ENCODE peak calls at places on chromosomes 3 and 15, in five cellular contexts. One of them, this sample, is unnamed.

GRCh38 chr3:23865595-23866396 is 51.0 kb downstream of the NKIRAS1 start:
- DNase-seq in fibroblast of lung: peak
- DNase-seq in cardiac fibroblast: peak
- DNase-seq in adrenal gland: peak
- DNase-seq in coronary artery: no peak
- DNase-seq in this sample: no peak

GRCh38 chr3:136734382-136735070 is 17.7 kb downstream of the STAG1 start:
- DNase-seq in fibroblast of lung: no peak
- DNase-seq in cardiac fibroblast: no peak
- DNase-seq in adrenal gland: no peak
- DNase-seq in coronary artery: no peak
- DNase-seq in this sample: no peak

GRCh38 chr3:49377483-49377882 is 19.3 kb upstream of the GPX1 start:
- DNase-seq in fibroblast of lung: peak
- DNase-seq in cardiac fibroblast: peak
- DNase-seq in adrenal gland: no peak
- DNase-seq in coronary artery: no peak
- DNase-seq in this sample: peak

GRCh38 chr3:194592798-194593752 is 40.1 kb downstream of the TMEM44 start:
- DNase-seq in fibroblast of lung: peak
- DNase-seq in cardiac fibroblast: peak
- DNase-seq in adrenal gland: peak
- DNase-seq in coronary artery: no peak
- DNase-seq in this sample: no peak

GRCh38 chr15:91224750-91225380 is 124.8 kb downstream of the SV2B start:
- DNase-seq in fibroblast of lung: peak
- DNase-seq in cardiac fibroblast: peak
- DNase-seq in adrenal gland: no peak
- DNase-seq in coronary artery: no peak
- DNase-seq in this sample: peak

GRCh38 chr15:67127925-67128324 is 62.5 kb downstream of the SMAD3 start:
- DNase-seq in fibroblast of lung: peak
- DNase-seq in cardiac fibroblast: peak
- DNase-seq in adrenal gland: no peak
- DNase-seq in coronary artery: no peak
- DNase-seq in this sample: no peak

GRCh38 chr15:45185903-45186770 is 1.6 kb downstream of the SHF start:
- DNase-seq in fibroblast of lung: peak
- DNase-seq in cardiac fibroblast: no peak
- DNase-seq in adrenal gland: no peak
- DNase-seq in coronary artery: no peak
- DNase-seq in this sample: no peak

GRCh38 chr15:63679588-63679987 is 82.4 kb downstream of the FBXL22 start:
- DNase-seq in fibroblast of lung: no peak
- DNase-seq in cardiac fibroblast: no peak
- DNase-seq in adrenal gland: no peak
- DNase-seq in coronary artery: no peak
- DNase-seq in this sample: no peak

GRCh38 chr3:84666468-84666867 is 292.3 kb upstream of the CADM2 start:
- DNase-seq in fibroblast of lung: no peak
- DNase-seq in cardiac fibroblast: no peak
- DNase-seq in adrenal gland: no peak
- DNase-seq in coronary artery: no peak
- DNase-seq in this sample: no peak

GRCh38 chr3:56822501-56822900 is 20.8 kb upstream of the ARHGEF3 start:
- DNase-seq in fibroblast of lung: no peak
- DNase-seq in cardiac fibroblast: no peak
- DNase-seq in adrenal gland: no peak
- DNase-seq in coronary artery: no peak
- DNase-seq in this sample: no peak

GRCh38 chr3:123745184-123745855 is 138.8 kb downstream of the MYLK start:
- DNase-seq in fibroblast of lung: no peak
- DNase-seq in cardiac fibroblast: peak
- DNase-seq in adrenal gland: no peak
- DNase-seq in coronary artery: no peak
- DNase-seq in this sample: no peak

GRCh38 chr3:149395107-149396089 is 17.9 kb upstream of the TM4SF1 start:
- DNase-seq in fibroblast of lung: peak
- DNase-seq in cardiac fibroblast: peak
- DNase-seq in adrenal gland: peak
- DNase-seq in coronary artery: no peak
- DNase-seq in this sample: no peak

DNA sequence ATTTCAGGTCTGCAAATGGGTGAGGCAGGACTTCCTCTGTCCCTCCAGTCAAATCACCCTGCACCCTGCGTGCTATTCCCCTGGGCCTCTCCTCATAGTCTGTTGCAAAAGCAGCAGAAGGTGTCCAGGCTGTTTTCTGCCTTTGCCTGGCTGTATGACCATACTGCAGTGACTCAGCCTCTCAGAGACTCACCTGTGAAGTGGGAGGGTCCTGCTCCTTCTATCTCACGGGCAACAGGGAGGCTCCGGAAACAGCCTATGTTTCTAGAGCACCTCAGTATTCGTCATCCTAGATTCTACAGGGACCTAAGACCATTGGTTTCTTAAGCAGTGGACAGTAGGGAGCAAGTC is 216.4 kb downstream of the TLE3 start:
- DNase-seq in fibroblast of lung: no peak
- DNase-seq in cardiac fibroblast: no peak
- DNase-seq in adrenal gland: no peak
- DNase-seq in coronary artery: no peak
- DNase-seq in this sample: no peak
- H3K4me3 ChIP-seq in fibroblast of lung: no peak
- H3K4me3 ChIP-seq in cardiac fibroblast: no peak
- H3K4me3 ChIP-seq in adrenal gland: no peak
- H3K4me3 ChIP-seq in coronary artery: no peak
- H3K4me3 ChIP-seq in this sample: no peak

DNA sequence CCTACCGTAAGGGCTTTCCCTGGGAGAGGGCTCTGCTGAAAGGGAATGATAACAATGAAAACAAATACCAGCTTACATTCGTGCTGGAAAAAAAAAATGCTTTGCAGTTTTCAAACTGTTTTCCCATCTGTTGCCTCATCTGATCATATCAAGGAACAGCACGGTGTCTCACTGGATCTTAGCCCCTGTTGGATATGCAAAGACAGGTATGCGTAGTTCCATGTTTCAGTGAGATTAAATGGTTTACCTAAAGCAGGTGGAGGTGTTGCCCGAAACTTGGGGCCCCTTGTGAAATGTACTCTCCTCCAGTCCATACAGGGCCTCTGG is 77.4 kb upstream of the VGLL4 start:
- DNase-seq in fibroblast of lung: no peak
- DNase-seq in cardiac fibroblast: no peak
- DNase-seq in adrenal gland: no peak
- DNase-seq in coronary artery: no peak
- DNase-seq in this sample: no peak
- H3K4me3 ChIP-seq in fibroblast of lung: peak
- H3K4me3 ChIP-seq in cardiac fibroblast: no peak
- H3K4me3 ChIP-seq in adrenal gland: no peak
- H3K4me3 ChIP-seq in coronary artery: peak
- H3K4me3 ChIP-seq in this sample: no peak

GRCh38 chr3:15271785-15272381 is 60.5 kb downstream of the SH3BP5 start:
- DNase-seq in fibroblast of lung: no peak
- DNase-seq in cardiac fibroblast: no peak
- DNase-seq in adrenal gland: peak
- DNase-seq in coronary artery: peak
- DNase-seq in this sample: peak
- H3K4me3 ChIP-seq in fibroblast of lung: no peak
- H3K4me3 ChIP-seq in cardiac fibroblast: no peak
- H3K4me3 ChIP-seq in adrenal gland: no peak
- H3K4me3 ChIP-seq in coronary artery: no peak
- H3K4me3 ChIP-seq in this sample: peak

DNA sequence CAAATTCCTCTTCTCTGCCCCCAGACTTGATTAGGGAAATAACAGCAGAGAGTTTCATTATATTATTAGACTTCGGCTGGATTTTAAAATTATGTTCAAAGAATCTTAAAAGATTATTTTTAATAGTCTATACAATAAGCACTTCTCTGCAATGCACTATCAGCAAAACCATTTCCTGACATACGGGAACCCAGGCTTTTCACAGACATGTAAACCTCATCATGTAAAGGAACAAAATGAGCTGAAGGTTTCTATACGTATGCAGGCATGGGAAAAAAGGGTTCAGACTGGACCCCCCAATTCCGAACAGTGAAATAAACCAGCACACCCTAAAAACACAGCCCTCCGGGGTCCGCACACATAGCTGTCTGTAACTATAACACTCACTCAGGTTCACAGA is 77.5 kb upstream of the LMOD3 start:
- DNase-seq in fibroblast of lung: no peak
- DNase-seq in cardiac fibroblast: no peak
- DNase-seq in adrenal gland: no peak
- DNase-seq in coronary artery: no peak
- DNase-seq in this sample: peak
- H3K4me3 ChIP-seq in fibroblast of lung: no peak
- H3K4me3 ChIP-seq in cardiac fibroblast: no peak
- H3K4me3 ChIP-seq in adrenal gland: no peak
- H3K4me3 ChIP-seq in coronary artery: peak
- H3K4me3 ChIP-seq in this sample: no peak

GRCh38 chr3:195906865-195907729 is 1.3 kb downstream of the TNK2 start:
- DNase-seq in fibroblast of lung: no peak
- DNase-seq in cardiac fibroblast: no peak
- DNase-seq in adrenal gland: no peak
- DNase-seq in coronary artery: no peak
- DNase-seq in this sample: peak
- H3K4me3 ChIP-seq in fibroblast of lung: peak
- H3K4me3 ChIP-seq in cardiac fibroblast: no peak
- H3K4me3 ChIP-seq in adrenal gland: no peak
- H3K4me3 ChIP-seq in coronary artery: peak
- H3K4me3 ChIP-seq in this sample: peak

GRCh38 chr3:4812509-4812908 is 166.7 kb upstream of the BHLHE40 start:
- DNase-seq in fibroblast of lung: no peak
- DNase-seq in cardiac fibroblast: no peak
- DNase-seq in adrenal gland: no peak
- DNase-seq in coronary artery: no peak
- DNase-seq in this sample: no peak

GRCh38 chr3:4816306-4816705 is 162.9 kb upstream of the BHLHE40 start:
- DNase-seq in fibroblast of lung: no peak
- DNase-seq in cardiac fibroblast: no peak
- DNase-seq in adrenal gland: no peak
- DNase-seq in coronary artery: no peak
- DNase-seq in this sample: no peak

GRCh38 chr3:4814904-4815574 is 164.2 kb upstream of the BHLHE40 start:
- DNase-seq in fibroblast of lung: no peak
- DNase-seq in cardiac fibroblast: no peak
- DNase-seq in adrenal gland: no peak
- DNase-seq in coronary artery: no peak
- DNase-seq in this sample: no peak

GRCh38 chr3:4814302-4814903 is 164.8 kb upstream of the BHLHE40 start:
- DNase-seq in fibroblast of lung: peak
- DNase-seq in cardiac fibroblast: peak
- DNase-seq in adrenal gland: peak
- DNase-seq in coronary artery: no peak
- DNase-seq in this sample: no peak

DNA sequence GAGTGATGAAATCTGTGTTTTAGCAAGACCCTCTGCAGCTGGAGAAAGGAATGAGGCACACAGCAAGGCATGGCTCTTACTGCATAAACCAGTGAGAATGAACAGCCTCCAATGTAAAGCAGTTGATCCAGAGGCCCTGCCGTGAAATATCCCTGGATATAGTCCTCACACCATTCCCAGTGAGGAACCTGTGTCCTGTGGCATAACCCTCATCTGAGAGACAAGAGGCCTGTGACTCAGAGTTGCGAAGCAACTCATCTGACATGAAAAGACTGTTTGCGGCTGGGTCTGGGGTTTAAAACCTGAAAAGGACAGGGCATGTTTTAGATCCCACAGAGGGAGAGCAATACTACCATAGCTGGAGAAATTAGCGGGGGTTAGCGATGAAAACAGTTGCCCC is 165.4 kb upstream of the BHLHE40 start:
- DNase-seq in fibroblast of lung: peak
- DNase-seq in cardiac fibroblast: peak
- DNase-seq in adrenal gland: no peak
- DNase-seq in coronary artery: no peak
- DNase-seq in this sample: no peak
- H3K4me3 ChIP-seq in fibroblast of lung: no peak
- H3K4me3 ChIP-seq in cardiac fibroblast: no peak
- H3K4me3 ChIP-seq in adrenal gland: no peak
- H3K4me3 ChIP-seq in coronary artery: no peak
- H3K4me3 ChIP-seq in this sample: no peak

GRCh38 chr15:64842099-64842940 is 605 bp downstream of the PLEKHO2 start:
- DNase-seq in fibroblast of lung: peak
- DNase-seq in cardiac fibroblast: peak
- DNase-seq in adrenal gland: no peak
- DNase-seq in coronary artery: peak
- DNase-seq in this sample: no peak

GRCh38 chr15:64843996-64844395 is 2.3 kb downstream of the PLEKHO2 start:
- DNase-seq in fibroblast of lung: no peak
- DNase-seq in cardiac fibroblast: no peak
- DNase-seq in adrenal gland: no peak
- DNase-seq in coronary artery: no peak
- DNase-seq in this sample: no peak

GRCh38 chr15:64844576-64845140 is 2.9 kb downstream of the PLEKHO2 start:
- DNase-seq in fibroblast of lung: no peak
- DNase-seq in cardiac fibroblast: no peak
- DNase-seq in adrenal gland: no peak
- DNase-seq in coronary artery: no peak
- DNase-seq in this sample: no peak

GRCh38 chr15:64841258-64842098 is at the start of gene PLEKHO2:
- DNase-seq in fibroblast of lung: peak
- DNase-seq in cardiac fibroblast: peak
- DNase-seq in adrenal gland: peak
- DNase-seq in coronary artery: peak
- DNase-seq in this sample: peak

DNA sequence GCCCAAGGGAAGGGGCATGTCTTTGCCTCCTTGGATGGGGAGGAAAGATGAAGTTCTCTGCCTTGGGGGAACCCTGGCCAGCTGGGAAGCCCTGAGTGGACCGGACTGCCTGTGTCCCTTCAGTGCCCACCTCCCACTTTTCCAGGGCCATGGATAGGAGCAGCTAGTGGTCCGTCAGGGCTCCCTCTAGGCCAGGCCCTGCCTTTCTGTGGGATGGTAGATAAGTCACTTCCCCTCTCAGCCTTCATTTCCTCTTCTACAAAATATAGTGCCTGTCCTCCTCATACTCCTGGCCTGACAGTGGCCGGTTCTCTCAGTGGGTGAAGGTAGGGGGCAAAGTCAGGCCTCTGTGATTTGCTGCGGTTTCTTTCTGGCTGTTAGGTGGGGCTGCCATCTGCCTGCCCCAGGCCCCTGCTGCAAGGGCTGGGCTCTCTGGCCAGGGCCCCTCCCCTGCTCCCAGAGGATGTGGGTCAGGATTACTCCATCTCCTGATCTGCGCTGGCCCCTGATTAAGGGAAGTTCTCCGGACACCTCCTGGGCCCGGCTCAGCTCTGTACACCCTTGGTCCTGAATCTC is 1.4 kb downstream of the PLEKHO2 start:
- DNase-seq in fibroblast of lung: peak
- DNase-seq in cardiac fibroblast: peak
- DNase-seq in adrenal gland: peak
- DNase-seq in coronary artery: peak
- DNase-seq in this sample: no peak
- H3K4me3 ChIP-seq in fibroblast of lung: peak
- H3K4me3 ChIP-seq in cardiac fibroblast: peak
- H3K4me3 ChIP-seq in adrenal gland: peak
- H3K4me3 ChIP-seq in coronary artery: peak
- H3K4me3 ChIP-seq in this sample: no peak

DNA sequence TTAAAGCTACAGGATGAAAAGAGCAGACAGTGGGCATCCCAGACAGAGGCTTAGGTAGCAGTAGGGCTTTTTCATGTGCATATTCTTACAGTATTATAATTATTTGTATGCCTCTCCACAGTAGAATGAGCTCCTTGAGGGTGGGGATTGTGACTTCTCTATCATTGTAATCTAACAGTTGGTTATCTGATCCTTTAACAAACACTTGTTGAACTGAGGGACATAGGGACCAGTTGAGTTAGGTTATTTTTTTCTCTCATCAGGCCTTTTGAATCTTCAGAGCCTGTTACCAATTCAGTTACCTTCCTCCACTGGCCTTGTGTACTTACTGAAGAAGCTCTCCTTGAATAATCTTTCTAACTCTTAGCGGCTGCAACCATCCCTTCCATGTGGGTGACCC is 1.2 kb downstream of the LSM3 start:
- DNase-seq in fibroblast of lung: no peak
- DNase-seq in cardiac fibroblast: no peak
- DNase-seq in adrenal gland: no peak
- DNase-seq in coronary artery: no peak
- DNase-seq in this sample: no peak
- H3K4me3 ChIP-seq in fibroblast of lung: no peak
- H3K4me3 ChIP-seq in cardiac fibroblast: no peak
- H3K4me3 ChIP-seq in adrenal gland: no peak
- H3K4me3 ChIP-seq in coronary artery: no peak
- H3K4me3 ChIP-seq in this sample: peak

This sample was measured in Jurkat, Clone E6-1.